ENCODE peak calls at places on chromosomes 11 and 22, in five cellular contexts. One of them, this sample, is unnamed.

GRCh38 chr11:78292109-78292803 is 103.5 kb downstream of the USP35 start:
- DNase-seq in heart left ventricle: no peak
- DNase-seq in brain microvascular endothelial cell: no peak
- DNase-seq in fibroblast of lung: no peak
- DNase-seq in IMR-90: no peak
- DNase-seq in this sample: no peak

GRCh38 chr11:102197759-102198158 is 87.5 kb downstream of the YAP1 start:
- DNase-seq in fibroblast of lung: peak
- DNase-seq in brain microvascular endothelial cell: no peak
- DNase-seq in heart left ventricle: no peak
- DNase-seq in IMR-90: no peak
- DNase-seq in this sample: no peak

GRCh38 chr11:115247404-115247803 is 256.8 kb downstream of the CADM1 start:
- DNase-seq in brain microvascular endothelial cell: no peak
- DNase-seq in IMR-90: no peak
- DNase-seq in heart left ventricle: no peak
- DNase-seq in fibroblast of lung: peak
- DNase-seq in this sample: no peak

GRCh38 chr22:32202539-32203180 is 2.2 kb downstream of the RFPL2 start:
- DNase-seq in fibroblast of lung: peak
- DNase-seq in IMR-90: peak
- DNase-seq in brain microvascular endothelial cell: peak
- DNase-seq in heart left ventricle: peak
- DNase-seq in this sample: peak

GRCh38 chr11:102577182-102577581 is 46.6 kb upstream of the MMP7 start:
- DNase-seq in IMR-90: peak
- DNase-seq in heart left ventricle: no peak
- DNase-seq in fibroblast of lung: peak
- DNase-seq in brain microvascular endothelial cell: no peak
- DNase-seq in this sample: no peak

GRCh38 chr11:73554677-73555320 is 43.1 kb downstream of the FAM168A start:
- DNase-seq in fibroblast of lung: no peak
- DNase-seq in brain microvascular endothelial cell: no peak
- DNase-seq in heart left ventricle: no peak
- DNase-seq in IMR-90: no peak
- DNase-seq in this sample: no peak

GRCh38 chr11:1235615-1236315 is 12.9 kb downstream of the MUC5B start:
- DNase-seq in heart left ventricle: peak
- DNase-seq in IMR-90: no peak
- DNase-seq in fibroblast of lung: no peak
- DNase-seq in brain microvascular endothelial cell: no peak
- DNase-seq in this sample: no peak

GRCh38 chr11:70532066-70532440 is 133.7 kb downstream of the CTTN start:
- DNase-seq in heart left ventricle: no peak
- DNase-seq in IMR-90: peak
- DNase-seq in fibroblast of lung: peak
- DNase-seq in brain microvascular endothelial cell: no peak
- DNase-seq in this sample: no peak

GRCh38 chr22:43110927-43111623 is 525 bp downstream of the BIK start:
- DNase-seq in fibroblast of lung: no peak
- DNase-seq in heart left ventricle: no peak
- DNase-seq in IMR-90: no peak
- DNase-seq in brain microvascular endothelial cell: no peak
- DNase-seq in this sample: no peak

GRCh38 chr11:20448838-20449237 is 61.3 kb downstream of the PRMT3 start:
- DNase-seq in brain microvascular endothelial cell: no peak
- DNase-seq in heart left ventricle: no peak
- DNase-seq in IMR-90: no peak
- DNase-seq in fibroblast of lung: no peak
- DNase-seq in this sample: no peak

GRCh38 chr11:110294509-110294908 is 1.9 kb downstream of the RDX start:
- DNase-seq in brain microvascular endothelial cell: no peak
- DNase-seq in heart left ventricle: no peak
- DNase-seq in IMR-90: no peak
- DNase-seq in fibroblast of lung: no peak
- DNase-seq in this sample: no peak

GRCh38 chr11:40328890-40329617 is 1130.4 kb downstream of the LRRC4C start:
- DNase-seq in fibroblast of lung: peak
- DNase-seq in brain microvascular endothelial cell: peak
- DNase-seq in IMR-90: peak
- DNase-seq in heart left ventricle: no peak
- DNase-seq in this sample: peak
- H3K27ac ChIP-seq in fibroblast of lung: peak
- H3K27ac ChIP-seq in brain microvascular endothelial cell: peak
- H3K27ac ChIP-seq in IMR-90: peak
- H3K27ac ChIP-seq in heart left ventricle: no peak
- H3K27ac ChIP-seq in this sample: peak

DNA sequence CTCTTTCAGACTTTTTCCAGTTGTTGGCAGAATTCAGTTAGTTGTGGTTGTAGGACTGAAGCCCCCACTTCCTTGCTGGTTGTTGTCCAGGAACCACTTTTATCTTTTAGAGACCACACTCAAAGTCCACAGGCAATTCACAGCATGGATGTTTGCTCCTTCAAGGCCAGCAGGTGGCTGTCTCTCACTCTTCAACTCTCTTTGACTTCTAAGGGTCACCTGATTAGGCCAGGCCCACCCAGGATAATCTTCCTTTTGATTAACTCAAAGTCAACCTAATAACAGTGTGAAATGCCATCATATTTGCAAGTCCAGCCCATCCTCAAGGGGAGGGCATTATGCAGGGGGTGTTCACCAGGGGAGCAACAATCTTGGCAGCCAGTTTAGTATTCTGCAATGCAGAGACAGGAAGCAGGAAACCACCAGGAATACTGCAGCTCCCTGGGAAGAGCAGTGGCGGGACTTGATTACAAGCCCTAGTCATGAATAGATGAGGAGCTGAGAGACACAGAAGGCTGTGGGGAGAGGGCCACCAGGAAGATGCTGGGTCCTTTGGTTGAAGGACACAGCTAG is 52.4 kb downstream of the LRRC74B start:
- DNase-seq in fibroblast of lung: no peak
- DNase-seq in IMR-90: no peak
- DNase-seq in heart left ventricle: no peak
- DNase-seq in brain microvascular endothelial cell: no peak
- DNase-seq in this sample: no peak
- TF ChIP-seq CTCF in fibroblast of lung: no peak
- TF ChIP-seq CTCF in IMR-90: no peak
- TF ChIP-seq CTCF in heart left ventricle: no peak
- TF ChIP-seq CTCF in brain microvascular endothelial cell: peak
- TF ChIP-seq CTCF in this sample: no peak

DNA sequence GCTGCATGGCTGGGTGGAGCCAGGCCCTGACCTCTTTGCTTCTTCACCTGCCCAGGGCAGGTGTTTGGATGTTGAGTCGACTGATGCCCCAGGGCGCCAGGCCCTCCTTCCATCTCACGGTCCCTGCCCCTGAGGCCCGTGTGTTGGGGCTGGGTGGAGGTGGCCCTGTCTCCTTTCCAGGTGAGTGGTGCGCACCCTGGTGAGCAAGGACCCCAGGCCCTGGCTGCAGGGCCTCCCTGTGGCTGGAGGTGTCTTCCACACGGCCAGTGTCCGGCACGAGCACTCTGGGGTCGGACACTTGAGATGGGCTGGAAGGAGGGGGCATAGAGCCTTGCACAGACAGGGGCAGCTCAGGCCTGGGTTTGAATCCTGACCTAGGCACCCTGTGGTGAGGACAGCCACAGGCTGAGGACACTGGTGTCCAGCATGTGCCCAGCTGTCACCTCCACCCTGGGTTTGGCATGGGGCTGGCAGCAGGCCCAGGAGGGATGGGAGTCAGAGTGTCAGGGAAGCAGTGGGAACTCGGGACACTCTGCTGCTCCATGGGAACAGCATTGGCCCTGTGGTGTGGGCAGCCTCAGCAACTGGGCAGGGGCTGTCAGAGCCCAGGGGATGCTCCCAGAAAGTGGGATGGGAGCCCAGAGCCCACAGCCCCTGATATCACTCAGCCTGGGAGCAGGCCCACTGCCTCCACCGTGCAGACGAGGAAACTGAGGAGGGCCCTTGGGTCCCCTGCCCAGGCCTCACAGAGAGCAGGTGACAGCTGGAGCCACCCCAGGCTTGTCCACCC is 37.1 kb upstream of the CCDC188 start:
- DNase-seq in brain microvascular endothelial cell: no peak
- DNase-seq in IMR-90: no peak
- DNase-seq in fibroblast of lung: no peak
- DNase-seq in heart left ventricle: no peak
- DNase-seq in this sample: no peak
- H3K27ac ChIP-seq in brain microvascular endothelial cell: no peak
- H3K27ac ChIP-seq in IMR-90: no peak
- H3K27ac ChIP-seq in fibroblast of lung: no peak
- H3K27ac ChIP-seq in heart left ventricle: no peak
- H3K27ac ChIP-seq in this sample: no peak

DNA sequence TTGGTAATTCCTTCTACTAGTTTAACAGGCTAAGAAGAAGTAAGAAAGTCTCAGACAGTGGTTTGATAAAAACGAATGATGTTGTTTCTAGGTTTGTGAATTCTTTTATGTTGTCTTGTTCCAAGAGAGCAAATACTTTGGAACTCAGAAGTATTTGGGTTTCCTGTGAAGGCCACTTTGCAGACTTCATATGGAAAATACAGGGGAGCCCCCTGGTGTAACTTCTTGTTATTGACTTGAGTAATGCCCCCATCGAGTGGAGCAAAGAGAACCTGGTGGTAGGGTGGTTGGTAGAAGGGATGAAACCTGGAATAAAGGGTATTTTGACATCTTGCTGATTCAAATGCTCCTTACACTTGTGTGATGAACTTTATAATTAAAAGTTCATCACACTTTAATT is 40.0 kb upstream of the PTH start:
- DNase-seq in fibroblast of lung: no peak
- DNase-seq in heart left ventricle: no peak
- DNase-seq in brain microvascular endothelial cell: no peak
- DNase-seq in IMR-90: no peak
- DNase-seq in this sample: no peak
- TF ChIP-seq CTCF in fibroblast of lung: no peak
- TF ChIP-seq CTCF in heart left ventricle: no peak
- TF ChIP-seq CTCF in brain microvascular endothelial cell: peak
- TF ChIP-seq CTCF in IMR-90: peak
- TF ChIP-seq CTCF in this sample: no peak

DNA sequence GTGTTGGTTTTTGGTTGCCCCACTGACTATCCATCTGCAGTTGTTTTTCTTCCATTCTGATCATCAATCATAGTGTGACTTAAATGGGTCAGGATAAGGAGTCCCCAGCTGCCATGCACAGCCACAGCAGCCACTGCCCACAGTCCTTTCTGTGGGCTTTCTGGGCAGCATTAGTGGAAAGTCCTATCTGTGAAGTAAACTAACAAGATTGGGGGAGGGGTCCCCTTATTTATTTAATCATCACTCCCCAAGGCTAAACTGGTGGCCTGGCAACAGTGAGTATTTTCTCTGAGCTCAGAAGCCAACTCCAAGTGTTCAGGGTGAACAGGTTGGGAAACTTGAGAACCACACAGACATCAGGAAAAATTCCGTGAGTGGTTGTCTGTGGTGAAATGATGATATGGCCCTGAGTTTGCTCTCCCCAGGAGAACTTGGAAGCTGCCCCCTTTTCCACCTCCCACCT is 145.0 kb downstream of the CCDC34 start:
- DNase-seq in fibroblast of lung: peak
- DNase-seq in heart left ventricle: no peak
- DNase-seq in IMR-90: peak
- DNase-seq in brain microvascular endothelial cell: peak
- DNase-seq in this sample: no peak
- H3K27ac ChIP-seq in fibroblast of lung: peak
- H3K27ac ChIP-seq in heart left ventricle: peak
- H3K27ac ChIP-seq in IMR-90: peak
- H3K27ac ChIP-seq in brain microvascular endothelial cell: peak
- H3K27ac ChIP-seq in this sample: no peak